ENCODE peak calls at places on chromosomes 2 and 18, in seven cellular contexts. One of them, this sample, is unnamed.

GRCh38 chr2:20171445-20171977 is 53.4 kb downstream of the SDC1 start:
- DNase-seq in EH: no peak
- DNase-seq in GM04504: no peak
- DNase-seq in GM23248: no peak
- DNase-seq in mucosa of descending colon: no peak
- DNase-seq in germinal center: no peak
- DNase-seq in activated T-cell treated with anti-CD3 and anti-CD28 coated beads for 1 hour: no peak
- DNase-seq in this sample: no peak

GRCh38 chr2:26559044-26559405 is 81.1 kb upstream of the OTOF start:
- DNase-seq in EH: no peak
- DNase-seq in GM04504: no peak
- DNase-seq in GM23248: no peak
- DNase-seq in mucosa of descending colon: no peak
- DNase-seq in germinal center: no peak
- DNase-seq in activated T-cell treated with anti-CD3 and anti-CD28 coated beads for 1 hour: no peak
- DNase-seq in this sample: no peak

GRCh38 chr2:226802573-226802972 is 3.0 kb upstream of the IRS1 start:
- DNase-seq in EH: peak; percentile 80
- DNase-seq in GM04504: no peak
- DNase-seq in GM23248: peak; percentile 85
- DNase-seq in mucosa of descending colon: no peak
- DNase-seq in germinal center: peak; percentile 57
- DNase-seq in activated T-cell treated with anti-CD3 and anti-CD28 coated beads for 1 hour: no peak
- DNase-seq in this sample: peak; percentile 91

GRCh38 chr18:23384778-23385736 is 68.0 kb upstream of the RIOK3 start:
- DNase-seq in EH: no peak
- DNase-seq in GM04504: no peak
- DNase-seq in GM23248: no peak
- DNase-seq in mucosa of descending colon: peak; percentile 58
- DNase-seq in germinal center: peak; percentile 21
- DNase-seq in activated T-cell treated with anti-CD3 and anti-CD28 coated beads for 1 hour: no peak
- DNase-seq in this sample: no peak

GRCh38 chr2:3505771-3506170 is 13.6 kb downstream of the ADI1 start:
- DNase-seq in EH: peak; percentile 8
- DNase-seq in GM04504: no peak
- DNase-seq in GM23248: no peak
- DNase-seq in mucosa of descending colon: peak; percentile 70
- DNase-seq in germinal center: no peak
- DNase-seq in activated T-cell treated with anti-CD3 and anti-CD28 coated beads for 1 hour: no peak
- DNase-seq in this sample: peak; percentile 50

GRCh38 chr2:130913891-130914290 is 77.2 kb downstream of the ARHGEF4 start:
- DNase-seq in EH: no peak
- DNase-seq in GM04504: no peak
- DNase-seq in GM23248: no peak
- DNase-seq in mucosa of descending colon: no peak
- DNase-seq in germinal center: no peak
- DNase-seq in activated T-cell treated with anti-CD3 and anti-CD28 coated beads for 1 hour: no peak
- DNase-seq in this sample: no peak

GRCh38 chr2:36663851-36664715 is 32.4 kb upstream of the VIT start:
- DNase-seq in EH: peak; percentile 84
- DNase-seq in GM04504: peak; percentile 69
- DNase-seq in GM23248: peak; percentile 86
- DNase-seq in mucosa of descending colon: no peak
- DNase-seq in germinal center: peak; percentile 20
- DNase-seq in activated T-cell treated with anti-CD3 and anti-CD28 coated beads for 1 hour: no peak
- DNase-seq in this sample: peak; percentile 83

GRCh38 chr18:79077181-79077580 is 8.0 kb downstream of the ATP9B start:
- DNase-seq in EH: no peak
- DNase-seq in GM04504: no peak
- DNase-seq in GM23248: no peak
- DNase-seq in mucosa of descending colon: no peak
- DNase-seq in germinal center: no peak
- DNase-seq in activated T-cell treated with anti-CD3 and anti-CD28 coated beads for 1 hour: no peak
- DNase-seq in this sample: no peak

GRCh38 chr18:12287684-12288405 is 20.2 kb upstream of the TUBB6 start:
- DNase-seq in EH: peak; percentile 96
- DNase-seq in GM04504: peak; percentile 81
- DNase-seq in GM23248: peak; percentile 96
- DNase-seq in mucosa of descending colon: peak; percentile 75
- DNase-seq in germinal center: no peak
- DNase-seq in activated T-cell treated with anti-CD3 and anti-CD28 coated beads for 1 hour: no peak
- DNase-seq in this sample: peak; percentile 94

GRCh38 chr18:54388203-54389142 is 30.8 kb downstream of the C18orf54 start:
- DNase-seq in EH: peak; percentile 89
- DNase-seq in GM04504: peak; percentile 48
- DNase-seq in GM23248: peak; percentile 77
- DNase-seq in mucosa of descending colon: peak; percentile 24
- DNase-seq in germinal center: no peak
- DNase-seq in activated T-cell treated with anti-CD3 and anti-CD28 coated beads for 1 hour: no peak
- DNase-seq in this sample: peak; percentile 91

GRCh38 chr2:46798041-46798440 is 117.6 kb downstream of the MCFD2 start:
- DNase-seq in EH: peak; percentile 69
- DNase-seq in GM04504: no peak
- DNase-seq in GM23248: peak; percentile 62
- DNase-seq in mucosa of descending colon: no peak
- DNase-seq in germinal center: no peak
- DNase-seq in activated T-cell treated with anti-CD3 and anti-CD28 coated beads for 1 hour: no peak
- DNase-seq in this sample: no peak

GRCh38 chr2:197425550-197425949 is 9.3 kb downstream of the SF3B1 start:
- DNase-seq in EH: no peak
- DNase-seq in GM04504: no peak
- DNase-seq in GM23248: peak; percentile 9
- DNase-seq in mucosa of descending colon: no peak
- DNase-seq in germinal center: no peak
- DNase-seq in activated T-cell treated with anti-CD3 and anti-CD28 coated beads for 1 hour: no peak
- DNase-seq in this sample: no peak

GRCh38 chr2:109481196-109481555 is 132.6 kb downstream of the SEPTIN10 start:
- DNase-seq in EH: no peak
- DNase-seq in GM04504: no peak
- DNase-seq in GM23248: no peak
- DNase-seq in mucosa of descending colon: peak; percentile 75
- DNase-seq in germinal center: no peak
- DNase-seq in activated T-cell treated with anti-CD3 and anti-CD28 coated beads for 1 hour: no peak
- DNase-seq in this sample: no peak

GRCh38 chr2:178069551-178069950 is 3.0 kb downstream of the PDE11A start:
- DNase-seq in EH: peak; percentile 9
- DNase-seq in GM04504: no peak
- DNase-seq in GM23248: no peak
- DNase-seq in mucosa of descending colon: no peak
- DNase-seq in germinal center: no peak
- DNase-seq in activated T-cell treated with anti-CD3 and anti-CD28 coated beads for 1 hour: no peak
- DNase-seq in this sample: peak; percentile 42

This sample was measured in iris pigment epithelial cell.